ENCODE peak calls at places on chromosomes 2 and 18, in four cellular contexts. Z is esophagus muscularis mucosa, K is tibial nerve, P is sigmoid colon. M is an unnamed sample.

GRCh38 chr2:144370937-144371584 is 148.9 kb downstream of the ZEB2 start:
- DNase-seq in K (no peak), P (no peak), Z (no peak), M (no peak)

GRCh38 chr18:8706981-8707940 is 1.9 kb downstream of the MTCL1 start:
- DNase-seq in P (peak), Z (peak), K (no peak), M (no peak)

GRCh38 chr2:204177977-204178522 is 241.5 kb downstream of the ICOS start:
- DNase-seq in Z (no peak), P (no peak), K (peak), M (peak)

GRCh38 chr2:121135168-121135853 is 149.7 kb downstream of the TFCP2L1 start:
- DNase-seq in K (no peak), Z (no peak), P (no peak), M (no peak)

GRCh38 chr2:138559648-138560047 is 58.1 kb downstream of the SPOPL start:
- DNase-seq in P (no peak), K (no peak), Z (no peak), M (no peak)

GRCh38 chr18:57242285-57242684 is 95.4 kb downstream of the BOD1L2 start:
- DNase-seq in P (no peak), K (no peak), Z (no peak), M (no peak)

GRCh38 chr18:11114653-11115052 is 34.7 kb downstream of the PIEZO2 start:
- DNase-seq in P (no peak), Z (peak), K (no peak), M (no peak)

GRCh38 chr2:11163439-11164317 is 8.4 kb downstream of the SLC66A3 start:
- DNase-seq in K (no peak), P (no peak), Z (no peak), M (no peak)

GRCh38 chr2:63735931-63736820 is 105.5 kb upstream of the UGP2 start:
- DNase-seq in Z (no peak), P (no peak), K (no peak), M (no peak)

GRCh38 chr18:74544898-74545297 is 10.6 kb downstream of the CNDP1 start:
- DNase-seq in P (no peak), Z (no peak), K (no peak), M (no peak)

GRCh38 chr18:44731866-44732555 is 51.3 kb downstream of the SETBP1 start:
- DNase-seq in Z (no peak), K (no peak), P (no peak), M (no peak)

GRCh38 chr2:33291278-33292013 is 185.0 kb upstream of the RASGRP3 start:
- DNase-seq in P (no peak), Z (peak), K (no peak), M (no peak)

GRCh38 chr2:608297-608696 is 68.9 kb downstream of the TMEM18 start:
- DNase-seq in Z (peak), K (no peak), P (no peak), M (no peak)

GRCh38 chr2:86414996-86415395 is 26.2 kb upstream of the KDM3A start:
- DNase-seq in Z (no peak), K (no peak), P (no peak), M (no peak)

GRCh38 chr18:50630895-50631294 is 71.0 kb downstream of the MAPK4 start:
- DNase-seq in P (peak), Z (no peak), K (no peak), M (no peak)

GRCh38 chr2:210591663-210592062 is 35.3 kb downstream of the CPS1 start:
- DNase-seq in P (no peak), Z (no peak), K (no peak), M (no peak)

GRCh38 chr18:51212606-51213005 is 15.1 kb upstream of the MEX3C start:
- DNase-seq in P (no peak), K (no peak), Z (no peak), M (no peak)

GRCh38 chr18:11150271-11150615 is 874 bp upstream of the PIEZO2 start:
- DNase-seq in Z (peak), K (no peak), P (no peak), M (no peak)

GRCh38 chr2:226601881-226602280 is 197.7 kb downstream of the IRS1 start:
- DNase-seq in K (no peak), Z (no peak), P (no peak), M (no peak)

GRCh38 chr2:25821225-25822056 is 56.8 kb downstream of the ASXL2 start:
- DNase-seq in P (no peak), Z (no peak), K (no peak), M (no peak)

GRCh38 chr2:177217247-177217843 is 4.8 kb downstream of the HNRNPA3 start:
- DNase-seq in K (no peak), Z (no peak), P (no peak), M (no peak)

GRCh38 chr2:177211602-177212105 is 940 bp upstream of the HNRNPA3 start:
- DNase-seq in Z (no peak), K (no peak), P (no peak), M (no peak)

GRCh38 chr2:177212895-177213856 is 582 bp downstream of the HNRNPA3 start:
- DNase-seq in K (peak), Z (peak), P (peak), M (peak)

GRCh38 chr2:177211148-177211547 is 1.4 kb upstream of the HNRNPA3 start:
- DNase-seq in P (no peak), K (no peak), Z (no peak), M (no peak)

DNA sequence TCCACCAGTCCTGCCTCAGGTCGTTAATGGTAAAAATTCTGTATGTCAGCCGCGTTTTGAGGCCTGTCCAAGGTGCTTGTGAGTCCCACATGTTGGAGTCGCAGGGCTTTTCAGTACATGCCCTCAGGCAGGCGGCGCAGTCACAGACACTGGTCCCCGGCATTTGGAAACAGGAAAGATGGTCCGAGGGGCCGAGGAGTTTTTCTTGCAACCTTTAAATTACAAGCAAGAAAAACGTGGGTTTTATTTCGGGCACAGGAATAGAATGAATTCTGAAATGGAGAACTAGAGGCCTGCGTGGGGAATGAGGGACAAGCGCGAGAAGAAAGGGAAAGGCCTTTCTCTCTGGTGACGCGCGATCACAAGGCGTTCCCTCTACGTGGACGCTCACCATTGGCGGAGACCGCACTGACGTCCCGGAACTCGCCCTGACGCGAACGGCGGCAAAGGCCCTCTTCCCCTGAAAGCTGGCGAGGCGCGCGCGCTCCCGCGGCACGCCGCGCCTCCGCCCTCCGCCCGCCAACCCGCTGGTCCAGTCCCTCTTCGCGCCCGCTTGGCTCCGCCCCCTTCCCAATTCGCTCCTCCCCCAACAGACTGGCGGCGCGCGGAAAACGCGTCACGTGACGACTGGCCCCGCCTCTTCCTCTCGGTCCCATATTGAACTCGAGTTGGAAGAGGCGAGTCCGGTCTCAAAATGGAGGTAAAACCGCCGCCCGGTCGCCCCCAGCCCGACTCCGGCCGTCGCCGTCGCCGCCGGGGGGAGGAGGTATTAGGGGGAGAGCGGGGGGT is at the start of gene HNRNPA3:
- DNase-seq in P (peak), Z (peak), K (peak), M (peak)
- TF ChIP-seq EP300 in P (peak), Z (peak), K (peak), M (no peak)

GRCh38 chr2:127229555-127229954 is 9.5 kb upstream of the CYP27C1 start:
- DNase-seq in K (no peak), Z (no peak), P (no peak), M (no peak)

GRCh38 chr2:127226132-127226519 is 6.0 kb upstream of the CYP27C1 start:
- DNase-seq in P (no peak), K (no peak), Z (no peak), M (no peak)

GRCh38 chr2:127225186-127225960 is 5.3 kb upstream of the CYP27C1 start:
- DNase-seq in P (no peak), K (no peak), Z (no peak), M (no peak)

GRCh38 chr2:127226520-127227263 is 6.6 kb upstream of the CYP27C1 start:
- DNase-seq in P (no peak), K (no peak), Z (no peak), M (peak)

DNA sequence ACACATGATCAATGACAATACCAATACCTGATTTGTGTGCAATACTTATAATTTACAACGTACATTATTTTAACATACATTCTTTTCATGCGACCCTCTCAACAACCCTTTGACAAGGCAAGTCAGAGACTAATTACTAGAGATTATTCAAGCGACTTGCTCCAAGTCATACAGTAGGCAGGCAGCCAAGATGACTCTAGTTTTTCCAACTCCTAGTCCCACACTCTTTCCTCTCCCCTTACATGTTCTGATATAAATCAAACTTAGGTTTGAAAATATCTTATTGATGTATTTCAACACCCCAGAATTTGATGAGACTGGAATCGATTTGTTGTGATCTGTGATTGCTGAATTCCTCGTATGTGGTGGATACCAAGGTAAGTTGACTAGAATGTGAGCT is 8.0 kb upstream of the CYP27C1 start:
- DNase-seq in P (no peak), K (no peak), Z (no peak), M (no peak)
- TF ChIP-seq POLR2A in P (no peak), K (no peak), Z (no peak), M (no peak)

GRCh38 chr2:241009601-241010530 is 11.4 kb downstream of the SNED1 start:
- DNase-seq in K (peak), Z (peak), P (peak), M (no peak)
- TF ChIP-seq EP300 in K (no peak), Z (no peak), P (no peak), M (no peak)

DNA sequence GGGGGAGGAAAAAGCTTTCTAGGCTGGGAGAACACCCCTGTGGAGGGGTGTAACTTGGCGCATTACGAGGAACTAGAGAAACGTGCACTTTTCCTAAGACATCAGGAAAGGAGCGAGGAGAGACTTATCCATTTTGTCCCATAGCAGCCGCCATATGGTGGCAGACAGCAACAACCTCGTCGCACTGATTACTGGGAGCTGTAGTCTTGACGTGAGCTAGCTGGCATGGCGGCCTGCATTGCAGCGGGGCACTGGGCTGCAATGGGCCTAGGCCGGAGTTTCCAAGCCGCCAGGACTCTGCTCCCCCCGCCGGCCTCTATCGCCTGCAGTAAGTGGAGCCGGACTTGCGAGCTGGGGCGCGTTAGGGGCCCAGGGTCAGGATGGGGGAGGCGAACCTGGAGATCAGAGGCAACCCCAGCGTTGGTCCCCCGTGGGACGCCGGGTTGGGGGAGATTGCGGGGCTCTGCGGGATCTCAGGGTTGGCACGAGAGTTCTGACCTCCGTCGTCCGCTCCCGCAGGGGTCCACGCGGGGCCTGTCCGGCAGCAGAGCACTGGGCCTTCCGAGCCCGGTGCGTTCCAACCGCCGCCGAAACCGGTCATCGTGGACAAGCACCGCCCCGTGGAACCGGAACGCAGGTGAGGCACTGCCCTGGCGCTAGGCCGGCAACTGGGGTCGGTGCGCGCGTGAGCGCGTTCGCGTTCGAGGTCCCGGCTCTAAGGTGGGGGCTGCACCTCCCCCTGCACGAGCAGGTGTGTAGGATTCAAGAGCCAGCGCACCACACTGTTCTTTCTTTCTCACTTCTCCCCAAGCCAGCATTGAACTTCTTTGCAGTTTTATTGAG is at the start of gene MRPL19:
- DNase-seq in P (peak), Z (peak), K (peak), M (peak)
- TF ChIP-seq POLR2A in P (no peak), Z (no peak), K (peak), M (peak)

DNA sequence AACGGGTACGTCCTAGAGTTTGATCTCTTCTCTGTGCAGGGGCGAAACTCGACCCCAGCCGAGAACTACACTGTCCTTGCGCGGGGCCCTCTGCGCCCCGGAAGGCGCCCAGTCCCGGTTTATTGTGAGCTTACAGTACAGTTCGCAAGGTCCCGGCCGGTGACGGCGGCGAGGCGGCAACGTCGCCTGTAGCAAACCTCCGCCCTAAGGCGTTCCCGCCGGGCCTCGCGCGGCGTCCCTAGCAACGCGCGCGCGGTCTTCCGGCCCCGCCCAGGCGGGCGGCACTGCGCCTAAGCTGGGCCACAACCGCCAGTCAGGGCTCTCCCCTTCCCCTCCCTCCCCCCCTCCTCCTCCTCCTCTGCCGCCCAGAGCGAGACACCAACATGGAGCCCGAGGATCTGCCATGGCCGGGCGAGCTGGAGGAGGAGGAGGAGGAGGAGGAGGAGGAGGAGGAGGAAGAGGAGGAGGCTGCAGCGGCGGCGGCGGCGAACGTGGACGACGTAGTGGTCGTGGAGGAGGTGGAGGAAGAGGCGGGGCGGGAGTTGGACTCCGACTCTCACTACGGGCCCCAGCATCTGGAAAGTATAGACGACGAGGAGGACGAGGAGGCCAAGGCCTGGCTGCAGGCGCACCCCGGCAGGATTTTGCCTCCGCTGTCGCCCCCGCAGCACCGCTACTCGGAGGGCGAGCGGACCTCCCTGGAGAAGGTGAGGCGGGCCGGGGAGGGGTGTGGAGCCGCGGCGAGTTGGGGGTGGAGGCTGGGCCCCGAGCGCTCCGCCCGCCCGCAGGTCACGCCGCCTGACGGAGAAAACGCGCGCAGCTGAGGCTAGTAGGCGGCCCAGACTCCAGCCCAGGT is at the start of gene ALMS1:
- DNase-seq in P (peak), Z (peak), K (peak), M (peak)
- TF ChIP-seq EP300 in P (no peak), Z (no peak), K (peak), M (no peak)

DNA sequence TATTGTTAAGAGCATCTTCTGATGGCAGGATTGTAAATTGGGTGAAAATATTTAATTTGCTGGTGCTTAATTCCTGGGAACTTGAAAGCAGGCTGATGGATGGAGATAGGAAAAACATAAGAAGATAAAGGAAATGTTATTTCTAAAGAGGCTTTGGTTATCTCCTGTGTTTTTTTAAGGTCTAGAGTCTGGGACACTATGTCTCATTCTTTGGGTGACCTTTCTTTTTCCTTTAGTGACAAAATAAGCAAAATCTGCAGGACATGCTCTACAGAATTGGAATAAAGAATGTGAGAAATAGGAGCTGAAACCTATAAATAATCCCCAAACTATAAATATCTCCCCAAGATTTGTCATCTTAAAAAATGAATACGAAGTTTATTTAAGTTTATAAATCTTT is 241.7 kb downstream of the DSC3 start:
- DNase-seq in Z (no peak), K (no peak), P (no peak), M (no peak)
- TF ChIP-seq POLR2A in Z (no peak), K (no peak), P (no peak), M (no peak)

GRCh38 chr2:163778045-163778753 is 42.4 kb upstream of the FIGN start:
- DNase-seq in P (no peak), Z (no peak), K (no peak), M (no peak)
- TF ChIP-seq EP300 in P (no peak), Z (no peak), K (no peak), M (no peak)

GRCh38 chr2:176268976-176269318 is 295 bp upstream of the MTX2 start:
- DNase-seq in K (no peak), Z (no peak), P (no peak), M (no peak)
- TF ChIP-seq POLR2A in K (no peak), Z (no peak), P (no peak), M (no peak)